ENCODE peak calls at places on chromosomes 5 and 9, in five cellular contexts. H is IMR-90, Z is body of pancreas, R is A549, O is heart left ventricle. S is an unnamed sample. For H3K4me1, the result is how much of the 10 kb centered on the place peaks cover.

GRCh38 chr9:8074645-8075044 is 275.1 kb upstream of the DMAC1 start:
- DNase-seq in R (no peak), Z (no peak), H (no peak), O (no peak), S (no peak)

GRCh38 chr5:2403296-2403695 is 348.2 kb downstream of the IRX2 start:
- DNase-seq in R (no peak), Z (no peak), H (no peak), O (no peak), S (no peak)

GRCh38 chr9:114521846-114522245 is 16.6 kb upstream of the WHRN start:
- DNase-seq in R (no peak), Z (no peak), O (no peak), H (peak), S (no peak)

GRCh38 chr9:93929231-93929630 is 25.9 kb downstream of the BARX1 start:
- DNase-seq in Z (no peak), R (no peak), H (no peak), O (no peak), S (no peak)

GRCh38 chr9:130183133-130183762 is 11.0 kb downstream of the NCS1 start:
- DNase-seq in Z (peak), R (peak), O (no peak), H (peak), S (no peak)

GRCh38 chr9:104810421-104811339 is 46.8 kb downstream of the NIPSNAP3B start:
- DNase-seq in Z (peak), R (peak), O (no peak), H (peak), S (no peak)

GRCh38 chr5:15021286-15022046 is 149.9 kb upstream of the ANKH start:
- DNase-seq in H (peak), O (no peak), R (no peak), Z (no peak), S (no peak)

GRCh38 chr9:89639367-89639795 is 34.6 kb downstream of the GADD45G start:
- DNase-seq in R (no peak), Z (peak), O (peak), H (no peak), S (no peak)

GRCh38 chr9:77764894-77765780 is 117.0 kb upstream of the GNA14 start:
- DNase-seq in R (peak), H (peak), O (no peak), Z (no peak), S (no peak)

GRCh38 chr9:118640836-118641557 is 728.2 kb downstream of the BRINP1 start:
- DNase-seq in R (peak), Z (no peak), O (no peak), H (no peak), S (no peak)

GRCh38 chr5:50420343-50420935 is 20.6 kb downstream of the EMB start:
- DNase-seq in O (no peak), R (no peak), H (no peak), Z (no peak), S (no peak)

GRCh38 chr9:108463927-108464606 is 391.7 kb downstream of the ACTL7B start:
- DNase-seq in Z (no peak), R (no peak), O (no peak), H (no peak), S (no peak)

GRCh38 chr9:82031538-82032280 is 43.1 kb downstream of the SPATA31D1 start:
- DNase-seq in R (peak), O (peak), H (peak), Z (peak), S (no peak)

GRCh38 chr5:82673460-82673859 is 395.3 kb upstream of the RPS23 start:
- DNase-seq in R (no peak), Z (no peak), H (no peak), O (no peak), S (no peak)

GRCh38 chr5:127812570-127812969 is 109.4 kb downstream of the CCDC192 start:
- DNase-seq in H (no peak), R (no peak), Z (no peak), O (no peak), S (no peak)

GRCh38 chr5:68277427-68277826 is 61.9 kb downstream of the PIK3R1 start:
- DNase-seq in O (no peak), R (no peak), Z (no peak), H (peak), S (no peak)

GRCh38 chr5:65771266-65771665 is 49.3 kb downstream of the NLN start:
- DNase-seq in O (no peak), Z (no peak), R (no peak), H (no peak), S (no peak)

GRCh38 chr9:88198346-88198807 is 60.1 kb upstream of the SPATA31C2 start:
- DNase-seq in H (peak), R (peak), Z (no peak), O (no peak), S (no peak)

GRCh38 chr5:143111799-143112198 is 291.7 kb downstream of the NR3C1 start:
- DNase-seq in Z (no peak), R (no peak), O (no peak), H (no peak), S (no peak)

DNA sequence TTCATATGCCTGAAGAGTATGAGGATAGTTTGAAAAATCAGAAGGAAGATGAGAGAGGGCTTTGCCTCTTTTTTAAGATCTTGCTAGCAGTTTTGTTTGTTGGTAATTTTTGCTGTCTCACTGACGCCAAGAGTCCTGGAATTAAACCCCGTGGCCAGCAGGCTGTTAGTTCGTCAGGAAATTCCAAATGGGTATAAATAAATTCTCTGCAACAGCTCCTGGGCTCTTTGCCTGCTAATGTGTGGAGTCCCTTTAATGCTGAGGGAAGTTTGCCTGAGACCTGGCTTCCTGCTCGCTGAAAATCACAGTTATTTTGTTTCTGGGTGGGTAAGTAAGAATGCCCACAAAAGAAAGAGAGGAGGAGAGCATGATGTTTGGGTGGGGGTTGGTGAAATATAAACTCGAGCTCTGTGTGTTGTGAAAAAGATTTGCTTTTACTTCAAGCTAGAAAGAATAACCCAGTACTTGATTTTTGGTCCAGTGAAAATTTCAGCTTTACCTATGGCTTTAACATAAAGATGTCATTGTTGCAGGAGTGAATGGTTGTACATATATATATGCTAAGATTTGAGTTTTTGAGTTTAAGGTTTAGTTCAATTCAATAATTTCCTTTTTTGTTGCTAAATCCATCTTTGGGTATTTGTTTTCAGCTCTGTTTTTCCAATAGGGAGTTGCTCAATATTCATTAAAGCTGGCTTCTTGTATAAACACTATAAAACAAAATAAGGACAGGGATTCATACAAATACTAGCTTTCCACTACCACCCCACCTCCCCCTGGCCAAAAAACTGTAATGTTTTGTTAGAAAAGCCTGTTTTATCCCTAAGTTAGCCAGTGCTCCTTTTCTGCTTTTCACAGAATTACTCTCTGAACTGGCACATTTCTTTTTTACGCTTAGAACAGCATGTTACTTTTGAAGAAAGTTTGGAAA is 147.8 kb upstream of the DMRT1 start:
- DNase-seq in O (peak), R (no peak), H (peak), Z (peak), S (no peak)
- H3K4me1 ChIP-seq in O (under half), R (half or more), H (under half), Z (under half), S (under half)

DNA sequence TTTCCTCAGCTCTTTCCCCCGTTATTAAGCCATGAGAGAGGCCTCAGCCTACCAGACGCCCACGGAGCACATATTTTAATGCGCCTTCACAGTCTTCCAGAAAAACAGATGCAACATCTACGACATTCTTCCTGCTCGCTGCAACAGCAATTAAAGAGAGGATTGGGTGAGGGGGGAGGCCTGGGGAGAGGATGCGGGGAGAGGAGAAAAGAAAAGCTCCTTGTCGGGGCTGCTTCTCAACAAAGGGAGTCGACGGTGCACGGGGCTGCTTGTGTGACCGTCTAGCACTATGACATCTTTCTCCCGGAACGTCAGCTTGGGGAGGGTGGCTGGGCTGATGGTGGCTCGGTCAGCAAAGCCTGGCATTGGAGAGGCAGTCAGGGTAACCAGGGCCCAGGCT is 37.6 kb upstream of the NEURL1B start:
- DNase-seq in O (peak), H (peak), R (no peak), Z (no peak), S (no peak)
- H3K27ac ChIP-seq in O (peak), H (peak), R (no peak), Z (no peak), S (no peak)

GRCh38 chr9:116151199-116151598 is 2.4 kb upstream of the PAPPA start:
- DNase-seq in H (no peak), Z (no peak), O (no peak), R (peak), S (no peak)
- TF ChIP-seq CTCF in H (no peak), Z (no peak), O (no peak), R (no peak), S (no peak)

GRCh38 chr5:150141544-150142188 is 14.0 kb downstream of the PDGFRB start:
- DNase-seq in H (peak), R (no peak), Z (no peak), O (no peak), S (no peak)
- H3K4me1 ChIP-seq in H (half or more), R (half or more), Z (under half), O (under half), S (under half)

GRCh38 chr5:141646026-141646425 is 5.2 kb downstream of the FCHSD1 start:
- DNase-seq in H (no peak), R (no peak), O (no peak), Z (no peak), S (no peak)

GRCh38 chr5:141647851-141648250 is 3.4 kb downstream of the FCHSD1 start:
- DNase-seq in O (no peak), H (no peak), R (no peak), Z (no peak), S (no peak)

GRCh38 chr5:141649056-141649688 is 2.0 kb downstream of the FCHSD1 start:
- DNase-seq in H (no peak), Z (peak), O (no peak), R (no peak), S (peak)

GRCh38 chr5:141649972-141650371 is 1.2 kb downstream of the FCHSD1 start:
- DNase-seq in O (no peak), R (no peak), Z (no peak), H (no peak), S (no peak)

GRCh38 chr5:141647242-141647641 is 4.0 kb downstream of the FCHSD1 start:
- DNase-seq in Z (no peak), H (no peak), R (no peak), O (no peak), S (no peak)
- H3K27ac ChIP-seq in Z (no peak), H (no peak), R (no peak), O (no peak), S (no peak)

GRCh38 chr9:27355166-27355565 is 58.2 kb upstream of the EQTN start:
- DNase-seq in R (no peak), H (no peak), Z (no peak), O (no peak), S (no peak)

GRCh38 chr9:27352457-27353188 is 55.7 kb upstream of the EQTN start:
- DNase-seq in R (no peak), O (no peak), Z (no peak), H (no peak), S (peak)

GRCh38 chr9:27351438-27351837 is 54.5 kb upstream of the EQTN start:
- DNase-seq in Z (peak), R (no peak), O (peak), H (no peak), S (no peak)

GRCh38 chr9:27356446-27356845 is 59.5 kb upstream of the EQTN start:
- DNase-seq in H (no peak), Z (no peak), O (no peak), R (no peak), S (no peak)

GRCh38 chr9:27353405-27354229 is 56.7 kb upstream of the EQTN start:
- DNase-seq in H (no peak), O (peak), R (no peak), Z (no peak), S (no peak)
- TF ChIP-seq CTCF in H (no peak), O (no peak), R (no peak), Z (no peak), S (no peak)

GRCh38 chr9:110999379-110999778 is 38.9 kb downstream of the LPAR1 start:
- DNase-seq in R (no peak), O (no peak), Z (no peak), H (no peak), S (no peak)
- H3K4me1 ChIP-seq in R (under half), O (under half), Z (under half), H (under half), S (under half)

GRCh38 chr9:132239999-132240859 is 78.4 kb downstream of the NTNG2 start:
- DNase-seq in H (no peak), O (peak), Z (peak), R (no peak), S (peak)
- H3K27ac ChIP-seq in H (no peak), O (no peak), Z (peak), R (peak), S (no peak)

DNA sequence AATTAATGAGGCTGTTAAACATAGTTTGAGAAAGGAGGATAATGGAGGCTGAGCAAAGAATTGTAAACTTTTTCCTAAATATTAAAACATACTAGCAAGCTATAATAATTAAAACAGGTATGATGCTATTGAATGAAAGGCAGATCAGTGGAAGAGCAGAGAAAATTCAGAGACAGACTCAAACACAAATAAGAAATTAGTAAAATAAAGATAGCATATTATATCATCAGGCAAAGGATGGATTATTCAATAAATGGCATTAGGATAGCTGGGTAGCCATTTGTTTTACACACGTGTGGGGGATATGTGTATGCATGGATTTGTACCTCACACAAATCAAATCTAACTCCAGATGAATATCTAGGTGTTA is 50.6 kb downstream of the MRPS27 start:
- DNase-seq in R (no peak), H (no peak), O (no peak), Z (no peak), S (no peak)
- TF ChIP-seq CTCF in R (no peak), H (no peak), O (peak), Z (no peak), S (no peak)

GRCh38 chr9:124389146-124389939 is 25.9 kb downstream of the PSMB7 start:
- DNase-seq in R (no peak), O (no peak), Z (peak), H (no peak), S (no peak)
- H3K4me1 ChIP-seq in R (half or more), O (under half), Z (half or more), H (under half), S (half or more)

S was measured in left lung.